ENCODE peak calls at places on chromosome 7, in five cellular contexts. One of them, this sample, is unnamed. For H3K4me1 and H3K27me3, the result is how much of the 10 kb centered on the place peaks cover.

GRCh38 chr7:16404631-16405030 is 16.7 kb downstream of the CRPPA start:
- DNase-seq in PC-3: no peak
- DNase-seq in upper lobe of right lung: no peak
- DNase-seq in esophagus squamous epithelium: no peak
- DNase-seq in aorta: no peak
- DNase-seq in this sample: no peak

GRCh38 chr7:134948736-134949135 is 37.6 kb upstream of the AGBL3 start:
- DNase-seq in PC-3: no peak
- DNase-seq in upper lobe of right lung: no peak
- DNase-seq in esophagus squamous epithelium: no peak
- DNase-seq in aorta: no peak
- DNase-seq in this sample: no peak

GRCh38 chr7:38154274-38154673 is 23.8 kb upstream of the STARD3NL start:
- DNase-seq in PC-3: no peak
- DNase-seq in upper lobe of right lung: no peak
- DNase-seq in esophagus squamous epithelium: no peak
- DNase-seq in aorta: no peak
- DNase-seq in this sample: no peak

GRCh38 chr7:1717095-1717483 is 47.0 kb downstream of the ELFN1 start:
- DNase-seq in PC-3: no peak
- DNase-seq in upper lobe of right lung: no peak
- DNase-seq in esophagus squamous epithelium: no peak
- DNase-seq in aorta: no peak
- DNase-seq in this sample: peak

GRCh38 chr7:66246549-66247171 is 41.5 kb downstream of the TPST1 start:
- DNase-seq in PC-3: no peak
- DNase-seq in upper lobe of right lung: no peak
- DNase-seq in esophagus squamous epithelium: no peak
- DNase-seq in aorta: no peak
- DNase-seq in this sample: no peak

GRCh38 chr7:144827581-144828139 is 8.2 kb downstream of the TPK1 start:
- DNase-seq in PC-3: no peak
- DNase-seq in upper lobe of right lung: no peak
- DNase-seq in esophagus squamous epithelium: no peak
- DNase-seq in aorta: no peak
- DNase-seq in this sample: no peak

GRCh38 chr7:96266015-96266414 is 55.9 kb downstream of the SLC25A13 start:
- DNase-seq in PC-3: no peak
- DNase-seq in upper lobe of right lung: no peak
- DNase-seq in esophagus squamous epithelium: no peak
- DNase-seq in aorta: no peak
- DNase-seq in this sample: no peak

GRCh38 chr7:114297121-114297520 is 117.5 kb upstream of the FOXP2 start:
- DNase-seq in PC-3: no peak
- DNase-seq in upper lobe of right lung: no peak
- DNase-seq in esophagus squamous epithelium: no peak
- DNase-seq in aorta: no peak
- DNase-seq in this sample: peak

GRCh38 chr7:120402801-120403200 is 129.8 kb downstream of the KCND2 start:
- DNase-seq in PC-3: peak
- DNase-seq in upper lobe of right lung: no peak
- DNase-seq in esophagus squamous epithelium: no peak
- DNase-seq in aorta: no peak
- DNase-seq in this sample: no peak

GRCh38 chr7:26115628-26116027 is 36.4 kb upstream of the NFE2L3 start:
- DNase-seq in PC-3: no peak
- DNase-seq in upper lobe of right lung: no peak
- DNase-seq in esophagus squamous epithelium: no peak
- DNase-seq in aorta: no peak
- DNase-seq in this sample: no peak

GRCh38 chr7:5429253-5429856 is 5.7 kb upstream of the TNRC18 start:
- DNase-seq in PC-3: peak
- DNase-seq in upper lobe of right lung: peak
- DNase-seq in esophagus squamous epithelium: no peak
- DNase-seq in aorta: peak
- DNase-seq in this sample: peak

GRCh38 chr7:46133076-46133475 is 212.0 kb upstream of the IGFBP3 start:
- DNase-seq in PC-3: no peak
- DNase-seq in upper lobe of right lung: no peak
- DNase-seq in esophagus squamous epithelium: no peak
- DNase-seq in aorta: no peak
- DNase-seq in this sample: no peak

GRCh38 chr7:39527951-39528350 is 38.3 kb upstream of the YAE1 start:
- DNase-seq in PC-3: no peak
- DNase-seq in upper lobe of right lung: no peak
- DNase-seq in esophagus squamous epithelium: no peak
- DNase-seq in aorta: no peak
- DNase-seq in this sample: no peak

GRCh38 chr7:117075934-117076333 is 122.6 kb downstream of the ST7 start:
- DNase-seq in PC-3: no peak
- DNase-seq in upper lobe of right lung: no peak
- DNase-seq in esophagus squamous epithelium: no peak
- DNase-seq in aorta: no peak
- DNase-seq in this sample: no peak

GRCh38 chr7:118288098-118288497 is 63.6 kb downstream of the ANKRD7 start:
- DNase-seq in PC-3: no peak
- DNase-seq in upper lobe of right lung: no peak
- DNase-seq in esophagus squamous epithelium: no peak
- DNase-seq in aorta: no peak
- DNase-seq in this sample: no peak

GRCh38 chr7:131482800-131483199 is 73.6 kb downstream of the PODXL start:
- DNase-seq in PC-3: no peak
- DNase-seq in upper lobe of right lung: no peak
- DNase-seq in esophagus squamous epithelium: no peak
- DNase-seq in aorta: no peak
- DNase-seq in this sample: no peak

GRCh38 chr7:41967156-41967555 is 264.3 kb upstream of the INHBA start:
- DNase-seq in PC-3: peak
- DNase-seq in upper lobe of right lung: no peak
- DNase-seq in esophagus squamous epithelium: no peak
- DNase-seq in aorta: no peak
- DNase-seq in this sample: no peak

GRCh38 chr7:113657603-113658002 is 261.2 kb downstream of the PPP1R3A start:
- DNase-seq in PC-3: no peak
- DNase-seq in upper lobe of right lung: no peak
- DNase-seq in esophagus squamous epithelium: no peak
- DNase-seq in aorta: no peak
- DNase-seq in this sample: no peak

GRCh38 chr7:6286486-6286885 is 14.1 kb upstream of the CYTH3 start:
- DNase-seq in PC-3: no peak
- DNase-seq in upper lobe of right lung: no peak
- DNase-seq in esophagus squamous epithelium: no peak
- DNase-seq in aorta: no peak
- DNase-seq in this sample: no peak

GRCh38 chr7:30162622-30163124 is 27.9 kb downstream of the MTURN start:
- DNase-seq in PC-3: peak
- DNase-seq in upper lobe of right lung: no peak
- DNase-seq in esophagus squamous epithelium: no peak
- DNase-seq in aorta: no peak
- DNase-seq in this sample: no peak

GRCh38 chr7:139648941-139649425 is 125.5 kb downstream of the CLEC2L start:
- DNase-seq in PC-3: no peak
- DNase-seq in upper lobe of right lung: peak
- DNase-seq in esophagus squamous epithelium: no peak
- DNase-seq in aorta: no peak
- DNase-seq in this sample: peak

GRCh38 chr7:143979359-143979758 is 20.8 kb upstream of the OR6B1 start:
- DNase-seq in PC-3: peak
- DNase-seq in upper lobe of right lung: no peak
- DNase-seq in esophagus squamous epithelium: no peak
- DNase-seq in aorta: no peak
- DNase-seq in this sample: no peak

GRCh38 chr7:96120856-96121255 is 201.0 kb downstream of the SLC25A13 start:
- DNase-seq in PC-3: no peak
- DNase-seq in upper lobe of right lung: no peak
- DNase-seq in esophagus squamous epithelium: no peak
- DNase-seq in aorta: no peak
- DNase-seq in this sample: no peak

GRCh38 chr7:73725703-73726466 is 6.4 kb upstream of the STX1A start:
- DNase-seq in PC-3: peak
- DNase-seq in upper lobe of right lung: peak
- DNase-seq in esophagus squamous epithelium: no peak
- DNase-seq in aorta: peak
- DNase-seq in this sample: peak

GRCh38 chr7:110129159-110129558 is 961.8 kb upstream of the LRRN3 start:
- DNase-seq in PC-3: no peak
- DNase-seq in upper lobe of right lung: no peak
- DNase-seq in esophagus squamous epithelium: no peak
- DNase-seq in aorta: no peak
- DNase-seq in this sample: no peak

GRCh38 chr7:105637755-105638154 is 56.5 kb upstream of the EFCAB10 start:
- DNase-seq in PC-3: no peak
- DNase-seq in upper lobe of right lung: no peak
- DNase-seq in esophagus squamous epithelium: no peak
- DNase-seq in aorta: no peak
- DNase-seq in this sample: no peak

GRCh38 chr7:138755831-138756590 is 41.8 kb upstream of the TMEM213 start:
- DNase-seq in PC-3: peak
- DNase-seq in upper lobe of right lung: no peak
- DNase-seq in esophagus squamous epithelium: no peak
- DNase-seq in aorta: no peak
- DNase-seq in this sample: no peak

GRCh38 chr7:30956704-30957103 is 7.0 kb upstream of the GHRHR start:
- DNase-seq in PC-3: no peak
- DNase-seq in upper lobe of right lung: no peak
- DNase-seq in esophagus squamous epithelium: no peak
- DNase-seq in aorta: no peak
- DNase-seq in this sample: no peak

GRCh38 chr7:142585425-142585824 is 163.8 kb upstream of the PRSS1 start:
- DNase-seq in PC-3: no peak
- DNase-seq in upper lobe of right lung: no peak
- DNase-seq in esophagus squamous epithelium: no peak
- DNase-seq in aorta: no peak
- DNase-seq in this sample: no peak

DNA sequence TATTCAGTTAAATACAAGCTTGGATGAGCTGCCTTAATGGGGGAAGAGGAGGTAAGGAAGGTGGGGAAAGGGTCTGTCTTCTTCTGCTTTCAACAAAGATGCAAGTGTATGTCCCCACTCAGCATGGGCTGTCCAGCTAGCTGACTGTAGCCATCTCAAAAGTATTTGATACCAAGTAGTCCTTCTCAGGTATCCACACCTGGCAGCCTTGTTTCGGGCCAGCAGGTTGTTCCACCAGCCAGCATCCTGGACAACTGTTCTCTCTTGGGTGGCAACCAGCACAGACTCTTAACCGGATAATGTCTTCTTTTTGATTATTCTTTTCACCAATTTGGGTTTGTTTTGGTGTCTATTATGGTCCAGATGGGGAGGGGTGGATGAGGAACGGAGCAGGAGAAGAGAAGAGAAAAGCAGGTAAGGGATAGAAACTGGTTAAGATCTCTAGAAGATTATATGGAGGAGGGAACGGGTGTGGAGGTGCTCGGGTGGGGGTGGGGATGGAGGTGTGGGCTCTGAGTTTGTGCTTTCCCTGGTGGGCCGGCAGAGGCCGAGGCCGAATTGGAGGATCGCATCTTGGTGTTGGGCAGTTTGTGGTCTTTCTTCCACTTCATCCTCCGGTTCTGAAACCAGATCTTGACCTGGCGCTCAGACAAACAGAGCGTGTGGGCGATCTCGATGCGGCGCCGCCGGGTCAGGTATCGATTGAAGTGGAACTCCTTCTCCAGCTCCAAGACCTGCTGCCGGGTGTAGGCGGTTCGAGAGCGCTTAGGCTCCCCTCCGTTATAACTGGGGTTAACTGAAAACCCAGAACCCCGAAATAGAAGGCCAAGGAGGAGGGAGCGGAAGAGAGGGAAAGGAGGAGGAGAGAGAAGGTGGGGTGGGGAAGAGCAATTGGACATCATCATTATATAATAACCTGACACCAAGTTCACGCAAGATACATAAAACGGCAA is 1.5 kb downstream of the HOXA4 start:
- DNase-seq in PC-3: no peak
- DNase-seq in upper lobe of right lung: no peak
- DNase-seq in esophagus squamous epithelium: no peak
- DNase-seq in aorta: peak
- DNase-seq in this sample: no peak
- H3K4me3 ChIP-seq in PC-3: peak
- H3K4me3 ChIP-seq in upper lobe of right lung: peak
- H3K4me3 ChIP-seq in esophagus squamous epithelium: peak
- H3K4me3 ChIP-seq in aorta: peak
- H3K4me3 ChIP-seq in this sample: no peak

DNA sequence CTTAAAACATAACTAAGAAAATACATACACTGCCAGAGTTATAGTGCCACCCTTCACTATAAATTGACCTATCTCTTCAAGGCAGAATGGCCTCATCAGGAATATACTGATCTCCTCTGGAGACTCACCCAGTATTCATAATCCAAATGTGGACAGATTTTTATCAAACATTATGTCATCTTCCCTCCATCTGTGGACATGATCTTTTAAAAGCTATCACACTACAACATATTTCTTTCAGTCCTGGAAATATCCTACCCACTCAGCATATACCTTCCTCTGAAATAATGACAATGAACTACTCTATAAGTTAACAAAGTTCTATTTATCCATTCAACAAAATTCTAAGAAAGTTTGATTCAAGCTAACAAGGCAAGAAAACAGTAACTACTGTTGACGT is 3.2 kb downstream of the ZNF800 start:
- DNase-seq in PC-3: no peak
- DNase-seq in upper lobe of right lung: no peak
- DNase-seq in esophagus squamous epithelium: no peak
- DNase-seq in aorta: no peak
- DNase-seq in this sample: no peak
- H3K4me1 ChIP-seq in PC-3: under half
- H3K4me1 ChIP-seq in upper lobe of right lung: under half
- H3K4me1 ChIP-seq in esophagus squamous epithelium: half or more
- H3K4me1 ChIP-seq in aorta: under half
- H3K4me1 ChIP-seq in this sample: under half

GRCh38 chr7:128353189-128353588 is 8.3 kb downstream of the PRRT4 start:
- DNase-seq in PC-3: no peak
- DNase-seq in upper lobe of right lung: no peak
- DNase-seq in esophagus squamous epithelium: no peak
- DNase-seq in aorta: no peak
- DNase-seq in this sample: no peak
- H3K27me3 ChIP-seq in PC-3: under half
- H3K27me3 ChIP-seq in upper lobe of right lung: under half
- H3K27me3 ChIP-seq in esophagus squamous epithelium: under half
- H3K27me3 ChIP-seq in aorta: under half
- H3K27me3 ChIP-seq in this sample: under half

DNA sequence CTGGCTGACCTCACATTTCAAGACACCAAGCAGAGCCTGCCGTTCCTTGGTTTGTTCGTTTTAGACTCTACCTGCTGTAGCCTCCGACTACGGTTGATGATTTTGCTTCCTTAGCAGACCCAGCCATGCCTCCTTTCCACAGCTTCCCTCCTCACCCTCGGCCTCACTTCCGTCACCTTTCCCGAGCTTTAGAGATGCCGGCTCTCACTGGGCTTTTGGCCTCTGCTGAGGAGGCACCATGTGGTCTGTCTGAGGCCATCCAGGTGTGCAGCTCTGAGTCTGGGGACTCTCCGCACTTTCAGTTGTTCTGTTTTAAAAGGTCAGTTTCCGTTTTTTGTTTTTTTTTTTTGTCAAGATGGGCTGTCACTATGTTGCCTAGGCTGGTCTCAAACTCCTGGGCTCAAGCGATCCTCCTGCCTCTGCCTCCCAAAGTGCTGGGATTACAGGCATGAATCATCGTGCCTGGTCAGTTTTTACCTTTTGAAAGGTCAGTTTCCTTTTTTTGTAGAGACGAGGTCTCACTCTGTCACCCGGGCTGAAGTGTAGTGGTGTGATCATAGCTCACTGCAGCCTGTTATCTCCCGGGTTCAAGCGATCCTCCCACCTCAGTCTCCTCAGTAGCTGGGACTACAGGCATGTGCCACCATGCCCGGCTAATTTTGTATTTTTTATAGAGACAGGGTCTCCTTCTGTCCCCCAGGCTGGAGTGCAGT is 11.7 kb downstream of the ORAI2 start:
- DNase-seq in PC-3: no peak
- DNase-seq in upper lobe of right lung: no peak
- DNase-seq in esophagus squamous epithelium: no peak
- DNase-seq in aorta: no peak
- DNase-seq in this sample: no peak
- H3K4me3 ChIP-seq in PC-3: no peak
- H3K4me3 ChIP-seq in upper lobe of right lung: no peak
- H3K4me3 ChIP-seq in esophagus squamous epithelium: no peak
- H3K4me3 ChIP-seq in aorta: no peak
- H3K4me3 ChIP-seq in this sample: no peak